ENCODE peak calls at places on chromosomes 2 and 18, in ten cellular contexts. One of them, this sample, is unnamed.

GRCh38 chr18:61502472-61502871 is 169.2 kb downstream of the CDH20 start:
- DNase-seq in HEK293T: peak
- DNase-seq in H54: peak
- DNase-seq in RWPE1: peak
- DNase-seq in foreskin fibroblast: peak
- DNase-seq in naive B cell: no peak
- DNase-seq in kidney tubule cell: peak
- DNase-seq in AG04450: peak
- DNase-seq in GM03348: peak
- DNase-seq in activated CD4-positive, alpha-beta T cell treated with anti-CD3 and anti-CD28 coated beads for 4 hours: no peak
- DNase-seq in this sample: peak

GRCh38 chr2:217807753-217808152 is 195.0 kb downstream of the TNS1 start:
- DNase-seq in HEK293T: no peak
- DNase-seq in H54: no peak
- DNase-seq in RWPE1: no peak
- DNase-seq in foreskin fibroblast: no peak
- DNase-seq in naive B cell: no peak
- DNase-seq in kidney tubule cell: no peak
- DNase-seq in AG04450: no peak
- DNase-seq in GM03348: no peak
- DNase-seq in activated CD4-positive, alpha-beta T cell treated with anti-CD3 and anti-CD28 coated beads for 4 hours: no peak
- DNase-seq in this sample: no peak

GRCh38 chr2:62785810-62786593 is 80.5 kb downstream of the EHBP1 start:
- DNase-seq in HEK293T: no peak
- DNase-seq in H54: no peak
- DNase-seq in RWPE1: peak
- DNase-seq in foreskin fibroblast: peak
- DNase-seq in naive B cell: no peak
- DNase-seq in kidney tubule cell: no peak
- DNase-seq in AG04450: no peak
- DNase-seq in GM03348: peak
- DNase-seq in activated CD4-positive, alpha-beta T cell treated with anti-CD3 and anti-CD28 coated beads for 4 hours: no peak
- DNase-seq in this sample: no peak

GRCh38 chr2:172864182-172864581 is 128.5 kb downstream of the RAPGEF4 start:
- DNase-seq in HEK293T: peak
- DNase-seq in H54: peak
- DNase-seq in RWPE1: no peak
- DNase-seq in foreskin fibroblast: peak
- DNase-seq in naive B cell: no peak
- DNase-seq in kidney tubule cell: peak
- DNase-seq in AG04450: no peak
- DNase-seq in GM03348: peak
- DNase-seq in activated CD4-positive, alpha-beta T cell treated with anti-CD3 and anti-CD28 coated beads for 4 hours: peak
- DNase-seq in this sample: peak

GRCh38 chr2:25294573-25295462 is 46.9 kb downstream of the DNMT3A start:
- DNase-seq in HEK293T: peak
- DNase-seq in H54: peak
- DNase-seq in RWPE1: peak
- DNase-seq in foreskin fibroblast: peak
- DNase-seq in naive B cell: peak
- DNase-seq in kidney tubule cell: peak
- DNase-seq in AG04450: no peak
- DNase-seq in GM03348: no peak
- DNase-seq in activated CD4-positive, alpha-beta T cell treated with anti-CD3 and anti-CD28 coated beads for 4 hours: peak
- DNase-seq in this sample: no peak

GRCh38 chr18:43805646-43806194 is 528.4 kb upstream of the SYT4 start:
- DNase-seq in HEK293T: no peak
- DNase-seq in H54: no peak
- DNase-seq in RWPE1: no peak
- DNase-seq in foreskin fibroblast: peak
- DNase-seq in naive B cell: no peak
- DNase-seq in kidney tubule cell: no peak
- DNase-seq in AG04450: no peak
- DNase-seq in GM03348: no peak
- DNase-seq in activated CD4-positive, alpha-beta T cell treated with anti-CD3 and anti-CD28 coated beads for 4 hours: no peak
- DNase-seq in this sample: no peak

GRCh38 chr2:96274355-96275056 is 8.5 kb downstream of the CIAO1 start:
- DNase-seq in HEK293T: no peak
- DNase-seq in H54: no peak
- DNase-seq in RWPE1: no peak
- DNase-seq in foreskin fibroblast: no peak
- DNase-seq in naive B cell: no peak
- DNase-seq in kidney tubule cell: peak
- DNase-seq in AG04450: no peak
- DNase-seq in GM03348: no peak
- DNase-seq in activated CD4-positive, alpha-beta T cell treated with anti-CD3 and anti-CD28 coated beads for 4 hours: no peak
- DNase-seq in this sample: no peak

GRCh38 chr2:46385786-46386577 is 88.8 kb downstream of the EPAS1 start:
- DNase-seq in HEK293T: no peak
- DNase-seq in H54: no peak
- DNase-seq in RWPE1: peak
- DNase-seq in foreskin fibroblast: peak
- DNase-seq in naive B cell: no peak
- DNase-seq in kidney tubule cell: no peak
- DNase-seq in AG04450: no peak
- DNase-seq in GM03348: no peak
- DNase-seq in activated CD4-positive, alpha-beta T cell treated with anti-CD3 and anti-CD28 coated beads for 4 hours: no peak
- DNase-seq in this sample: no peak

GRCh38 chr2:142868281-142868762 is 9.1 kb upstream of the KYNU start:
- DNase-seq in HEK293T: no peak
- DNase-seq in H54: peak
- DNase-seq in RWPE1: peak
- DNase-seq in foreskin fibroblast: peak
- DNase-seq in naive B cell: no peak
- DNase-seq in kidney tubule cell: peak
- DNase-seq in AG04450: no peak
- DNase-seq in GM03348: no peak
- DNase-seq in activated CD4-positive, alpha-beta T cell treated with anti-CD3 and anti-CD28 coated beads for 4 hours: no peak
- DNase-seq in this sample: peak

GRCh38 chr18:58862404-58862803 is 2.3 kb upstream of the ZNF532 start:
- DNase-seq in HEK293T: no peak
- DNase-seq in H54: no peak
- DNase-seq in RWPE1: no peak
- DNase-seq in foreskin fibroblast: no peak
- DNase-seq in naive B cell: no peak
- DNase-seq in kidney tubule cell: no peak
- DNase-seq in AG04450: no peak
- DNase-seq in GM03348: no peak
- DNase-seq in activated CD4-positive, alpha-beta T cell treated with anti-CD3 and anti-CD28 coated beads for 4 hours: no peak
- DNase-seq in this sample: no peak

GRCh38 chr2:234679766-234680687 is 183.1 kb upstream of the ARL4C start:
- DNase-seq in HEK293T: no peak
- DNase-seq in H54: peak
- DNase-seq in RWPE1: peak
- DNase-seq in foreskin fibroblast: peak
- DNase-seq in naive B cell: no peak
- DNase-seq in kidney tubule cell: peak
- DNase-seq in AG04450: peak
- DNase-seq in GM03348: peak
- DNase-seq in activated CD4-positive, alpha-beta T cell treated with anti-CD3 and anti-CD28 coated beads for 4 hours: no peak
- DNase-seq in this sample: no peak

GRCh38 chr2:61759718-61760117 is 94.1 kb downstream of the FAM161A start:
- DNase-seq in HEK293T: no peak
- DNase-seq in H54: peak
- DNase-seq in RWPE1: peak
- DNase-seq in foreskin fibroblast: peak
- DNase-seq in naive B cell: no peak
- DNase-seq in kidney tubule cell: peak
- DNase-seq in AG04450: peak
- DNase-seq in GM03348: peak
- DNase-seq in activated CD4-positive, alpha-beta T cell treated with anti-CD3 and anti-CD28 coated beads for 4 hours: no peak
- DNase-seq in this sample: no peak

GRCh38 chr2:55014962-55015939 is 35.0 kb downstream of the RTN4 start:
- DNase-seq in HEK293T: peak
- DNase-seq in H54: no peak
- DNase-seq in RWPE1: peak
- DNase-seq in foreskin fibroblast: peak
- DNase-seq in naive B cell: peak
- DNase-seq in kidney tubule cell: peak
- DNase-seq in AG04450: peak
- DNase-seq in GM03348: peak
- DNase-seq in activated CD4-positive, alpha-beta T cell treated with anti-CD3 and anti-CD28 coated beads for 4 hours: peak
- DNase-seq in this sample: peak

GRCh38 chr2:61450144-61450543 is 20.7 kb downstream of the USP34 start:
- DNase-seq in HEK293T: no peak
- DNase-seq in H54: no peak
- DNase-seq in RWPE1: peak
- DNase-seq in foreskin fibroblast: no peak
- DNase-seq in naive B cell: peak
- DNase-seq in kidney tubule cell: peak
- DNase-seq in AG04450: no peak
- DNase-seq in GM03348: no peak
- DNase-seq in activated CD4-positive, alpha-beta T cell treated with anti-CD3 and anti-CD28 coated beads for 4 hours: no peak
- DNase-seq in this sample: no peak

GRCh38 chr2:37768491-37768925 is 97.1 kb upstream of the CDC42EP3 start:
- DNase-seq in HEK293T: no peak
- DNase-seq in H54: peak
- DNase-seq in RWPE1: peak
- DNase-seq in foreskin fibroblast: peak
- DNase-seq in naive B cell: no peak
- DNase-seq in kidney tubule cell: peak
- DNase-seq in AG04450: peak
- DNase-seq in GM03348: peak
- DNase-seq in activated CD4-positive, alpha-beta T cell treated with anti-CD3 and anti-CD28 coated beads for 4 hours: no peak
- DNase-seq in this sample: no peak

GRCh38 chr2:70894765-70895164 is 40.9 kb upstream of the ATP6V1B1 start:
- DNase-seq in HEK293T: no peak
- DNase-seq in H54: no peak
- DNase-seq in RWPE1: no peak
- DNase-seq in foreskin fibroblast: no peak
- DNase-seq in naive B cell: no peak
- DNase-seq in kidney tubule cell: no peak
- DNase-seq in AG04450: no peak
- DNase-seq in GM03348: no peak
- DNase-seq in activated CD4-positive, alpha-beta T cell treated with anti-CD3 and anti-CD28 coated beads for 4 hours: no peak
- DNase-seq in this sample: no peak

GRCh38 chr18:62538881-62539280 is 16.1 kb downstream of the ZCCHC2 start:
- DNase-seq in HEK293T: no peak
- DNase-seq in H54: no peak
- DNase-seq in RWPE1: no peak
- DNase-seq in foreskin fibroblast: no peak
- DNase-seq in naive B cell: no peak
- DNase-seq in kidney tubule cell: no peak
- DNase-seq in AG04450: no peak
- DNase-seq in GM03348: no peak
- DNase-seq in activated CD4-positive, alpha-beta T cell treated with anti-CD3 and anti-CD28 coated beads for 4 hours: no peak
- DNase-seq in this sample: no peak

GRCh38 chr2:192960945-192961344 is 766.2 kb upstream of the TMEFF2 start:
- DNase-seq in HEK293T: no peak
- DNase-seq in H54: no peak
- DNase-seq in RWPE1: peak
- DNase-seq in foreskin fibroblast: no peak
- DNase-seq in naive B cell: no peak
- DNase-seq in kidney tubule cell: no peak
- DNase-seq in AG04450: no peak
- DNase-seq in GM03348: no peak
- DNase-seq in activated CD4-positive, alpha-beta T cell treated with anti-CD3 and anti-CD28 coated beads for 4 hours: no peak
- DNase-seq in this sample: no peak

This sample was measured in D341Med.